ENCODE peak calls at places on chromosome 18, in nine cellular contexts. One of them, this sample, is unnamed. For H3K4me1, the result is how much of the 10 kb centered on the place peaks cover.

GRCh38 chr18:29123706-29124530 is 947.0 kb upstream of the CDH2 start:
- DNase-seq in MM.1S: peak
- DNase-seq in left ventricle myocardium inferior: no peak
- DNase-seq in suprapubic skin: no peak
- DNase-seq in hepatocyte: no peak
- DNase-seq in pancreas: no peak
- DNase-seq in IMR-90: no peak
- DNase-seq in lower lobe of right lung: no peak
- DNase-seq in ascending aorta: no peak
- DNase-seq in this sample: no peak

GRCh38 chr18:45974088-45974536 is 7.0 kb upstream of the EPG5 start:
- DNase-seq in MM.1S: peak
- DNase-seq in left ventricle myocardium inferior: peak
- DNase-seq in suprapubic skin: no peak
- DNase-seq in hepatocyte: peak
- DNase-seq in pancreas: no peak
- DNase-seq in IMR-90: peak
- DNase-seq in lower lobe of right lung: no peak
- DNase-seq in ascending aorta: no peak
- DNase-seq in this sample: peak

GRCh38 chr18:24922491-24922890 is 429.5 kb downstream of the ZNF521 start:
- DNase-seq in MM.1S: peak
- DNase-seq in left ventricle myocardium inferior: no peak
- DNase-seq in suprapubic skin: no peak
- DNase-seq in hepatocyte: no peak
- DNase-seq in pancreas: no peak
- DNase-seq in IMR-90: no peak
- DNase-seq in lower lobe of right lung: no peak
- DNase-seq in ascending aorta: no peak
- DNase-seq in this sample: no peak

GRCh38 chr18:36440614-36441013 is 143.1 kb downstream of the FHOD3 start:
- DNase-seq in MM.1S: no peak
- DNase-seq in left ventricle myocardium inferior: no peak
- DNase-seq in suprapubic skin: no peak
- DNase-seq in hepatocyte: no peak
- DNase-seq in pancreas: no peak
- DNase-seq in IMR-90: peak
- DNase-seq in lower lobe of right lung: no peak
- DNase-seq in ascending aorta: no peak
- DNase-seq in this sample: no peak

GRCh38 chr18:70280007-70280925 is 8.6 kb upstream of the SOCS6 start:
- DNase-seq in MM.1S: no peak
- DNase-seq in left ventricle myocardium inferior: no peak
- DNase-seq in suprapubic skin: no peak
- DNase-seq in hepatocyte: no peak
- DNase-seq in pancreas: no peak
- DNase-seq in IMR-90: peak
- DNase-seq in lower lobe of right lung: no peak
- DNase-seq in ascending aorta: no peak
- DNase-seq in this sample: no peak

GRCh38 chr18:55838841-55839240 is 250.8 kb upstream of the TCF4 start:
- DNase-seq in MM.1S: no peak
- DNase-seq in left ventricle myocardium inferior: no peak
- DNase-seq in suprapubic skin: no peak
- DNase-seq in hepatocyte: no peak
- DNase-seq in pancreas: no peak
- DNase-seq in IMR-90: peak
- DNase-seq in lower lobe of right lung: no peak
- DNase-seq in ascending aorta: no peak
- DNase-seq in this sample: no peak

GRCh38 chr18:35390956-35391695 is 14.0 kb upstream of the ZNF396 start:
- DNase-seq in MM.1S: no peak
- DNase-seq in left ventricle myocardium inferior: no peak
- DNase-seq in suprapubic skin: no peak
- DNase-seq in hepatocyte: no peak
- DNase-seq in pancreas: no peak
- DNase-seq in IMR-90: no peak
- DNase-seq in lower lobe of right lung: no peak
- DNase-seq in ascending aorta: no peak
- DNase-seq in this sample: no peak

GRCh38 chr18:63788447-63789096 is 13.4 kb downstream of the SERPINB7 start:
- DNase-seq in MM.1S: no peak
- DNase-seq in left ventricle myocardium inferior: no peak
- DNase-seq in suprapubic skin: no peak
- DNase-seq in hepatocyte: no peak
- DNase-seq in pancreas: no peak
- DNase-seq in IMR-90: peak
- DNase-seq in lower lobe of right lung: no peak
- DNase-seq in ascending aorta: no peak
- DNase-seq in this sample: no peak

GRCh38 chr18:78603584-78603983 is 376.0 kb upstream of the SALL3 start:
- DNase-seq in MM.1S: no peak
- DNase-seq in left ventricle myocardium inferior: no peak
- DNase-seq in suprapubic skin: no peak
- DNase-seq in hepatocyte: no peak
- DNase-seq in pancreas: no peak
- DNase-seq in IMR-90: no peak
- DNase-seq in lower lobe of right lung: no peak
- DNase-seq in ascending aorta: no peak
- DNase-seq in this sample: peak

GRCh38 chr18:24631238-24632025 is 171.0 kb downstream of the HRH4 start:
- DNase-seq in MM.1S: no peak
- DNase-seq in left ventricle myocardium inferior: peak
- DNase-seq in suprapubic skin: no peak
- DNase-seq in hepatocyte: no peak
- DNase-seq in pancreas: no peak
- DNase-seq in IMR-90: peak
- DNase-seq in lower lobe of right lung: no peak
- DNase-seq in ascending aorta: no peak
- DNase-seq in this sample: no peak

GRCh38 chr18:24369420-24369819 is 28.2 kb downstream of the OSBPL1A start:
- DNase-seq in MM.1S: no peak
- DNase-seq in left ventricle myocardium inferior: no peak
- DNase-seq in suprapubic skin: no peak
- DNase-seq in hepatocyte: no peak
- DNase-seq in pancreas: no peak
- DNase-seq in IMR-90: peak
- DNase-seq in lower lobe of right lung: no peak
- DNase-seq in ascending aorta: no peak
- DNase-seq in this sample: no peak

GRCh38 chr18:62384068-62384467 is 59.0 kb downstream of the TNFRSF11A start:
- DNase-seq in MM.1S: no peak
- DNase-seq in left ventricle myocardium inferior: no peak
- DNase-seq in suprapubic skin: no peak
- DNase-seq in hepatocyte: no peak
- DNase-seq in pancreas: no peak
- DNase-seq in IMR-90: no peak
- DNase-seq in lower lobe of right lung: no peak
- DNase-seq in ascending aorta: no peak
- DNase-seq in this sample: no peak

GRCh38 chr18:7177131-7177744 is 53.7 kb upstream of the LRRC30 start:
- DNase-seq in MM.1S: peak
- DNase-seq in left ventricle myocardium inferior: no peak
- DNase-seq in suprapubic skin: no peak
- DNase-seq in hepatocyte: peak
- DNase-seq in pancreas: no peak
- DNase-seq in IMR-90: peak
- DNase-seq in lower lobe of right lung: no peak
- DNase-seq in ascending aorta: no peak
- DNase-seq in this sample: no peak

DNA sequence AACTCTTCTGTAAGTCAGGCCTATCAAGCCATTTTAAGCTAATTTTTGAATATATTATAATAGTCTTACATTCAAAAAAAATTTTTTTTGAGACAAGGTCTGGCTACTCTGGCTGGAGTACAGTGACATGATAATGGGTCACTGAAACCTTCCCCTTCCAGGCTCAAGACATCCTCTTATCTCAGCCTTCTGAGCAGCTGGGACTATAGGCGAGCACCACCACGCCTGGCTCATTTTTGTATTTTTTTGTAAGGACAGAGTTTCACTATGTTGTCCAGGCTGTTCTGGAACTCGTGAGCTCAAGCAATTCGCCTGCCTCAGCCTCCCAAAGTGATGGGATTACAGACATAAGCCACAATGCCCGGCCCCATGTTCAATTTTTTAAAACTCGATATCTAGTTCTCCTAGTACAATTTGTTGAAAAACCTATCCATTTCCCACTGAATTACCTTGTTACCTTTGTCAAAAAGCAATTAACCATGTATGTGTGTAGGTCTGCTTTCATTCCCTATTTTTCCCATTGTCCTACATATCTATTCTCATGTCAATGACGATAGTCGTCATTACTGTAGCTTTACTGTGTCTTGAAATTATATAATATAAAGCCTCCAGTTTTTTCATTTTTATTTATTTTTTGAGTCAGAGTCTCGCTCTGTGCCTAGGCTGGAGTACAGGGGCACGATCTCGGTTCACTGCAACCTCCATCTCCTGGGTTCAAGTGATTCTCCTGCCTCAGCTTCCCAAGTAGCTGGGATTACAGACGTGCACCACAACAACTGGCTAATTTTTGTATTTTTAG is 44.8 kb downstream of the YES1 start:
- DNase-seq in MM.1S: no peak
- DNase-seq in left ventricle myocardium inferior: no peak
- DNase-seq in suprapubic skin: no peak
- DNase-seq in hepatocyte: no peak
- DNase-seq in pancreas: no peak
- DNase-seq in IMR-90: no peak
- DNase-seq in lower lobe of right lung: no peak
- DNase-seq in ascending aorta: no peak
- DNase-seq in this sample: no peak
- H3K4me1 ChIP-seq in MM.1S: under half
- H3K4me1 ChIP-seq in left ventricle myocardium inferior: under half
- H3K4me1 ChIP-seq in suprapubic skin: under half
- H3K4me1 ChIP-seq in hepatocyte: under half
- H3K4me1 ChIP-seq in pancreas: under half
- H3K4me1 ChIP-seq in IMR-90: under half
- H3K4me1 ChIP-seq in lower lobe of right lung: under half
- H3K4me1 ChIP-seq in ascending aorta: under half
- H3K4me1 ChIP-seq in this sample: under half

DNA sequence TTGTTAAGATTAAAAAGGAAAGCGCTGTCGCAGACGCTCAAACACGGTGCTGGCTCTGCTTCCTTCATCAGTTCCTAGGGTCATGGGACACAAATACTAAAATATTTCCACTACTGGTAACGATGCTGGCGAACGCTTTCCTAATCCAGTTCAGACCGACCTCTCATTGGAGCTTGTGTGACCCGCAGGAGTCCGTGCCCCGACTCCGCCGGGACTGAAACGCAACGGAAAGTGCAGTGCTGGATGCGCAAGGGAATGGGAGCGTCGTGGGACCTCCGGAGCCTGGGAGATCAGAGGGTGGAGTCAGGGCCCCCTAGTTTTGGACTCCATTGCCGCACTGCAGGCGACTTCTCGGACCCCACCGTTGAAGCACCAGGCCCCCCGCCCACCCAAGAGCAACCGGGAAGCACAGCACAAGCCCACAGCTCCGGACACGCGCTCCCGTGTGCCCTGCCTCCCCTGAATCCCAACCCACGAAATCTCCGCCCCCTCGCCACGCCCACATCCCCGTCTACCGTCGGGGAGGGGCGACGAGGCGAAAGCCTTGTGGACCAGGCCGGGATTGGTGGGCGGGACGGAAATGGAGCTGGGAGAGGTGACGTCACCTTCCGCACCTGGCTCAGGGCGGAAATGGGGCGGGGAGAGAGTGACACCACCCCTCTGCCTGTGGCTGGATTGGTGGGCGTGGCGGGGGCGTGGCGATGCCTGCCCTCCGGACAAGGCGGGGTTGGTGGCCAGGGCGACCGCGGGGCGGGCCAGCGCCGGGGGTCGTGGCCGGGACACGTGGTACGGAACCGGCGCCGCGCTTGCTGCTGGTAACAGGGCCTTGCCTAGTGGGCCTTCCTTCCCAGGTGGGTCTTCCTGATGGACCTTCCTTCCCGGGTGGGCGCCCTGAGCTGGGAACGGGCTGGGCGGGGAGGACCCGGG is at the start of gene CNDP2:
- DNase-seq in MM.1S: peak
- DNase-seq in left ventricle myocardium inferior: peak
- DNase-seq in suprapubic skin: peak
- DNase-seq in hepatocyte: peak
- DNase-seq in pancreas: peak
- DNase-seq in IMR-90: peak
- DNase-seq in lower lobe of right lung: peak
- DNase-seq in ascending aorta: peak
- DNase-seq in this sample: peak
- TF ChIP-seq CTCF in MM.1S: no peak
- TF ChIP-seq CTCF in left ventricle myocardium inferior: no peak
- TF ChIP-seq CTCF in suprapubic skin: no peak
- TF ChIP-seq CTCF in hepatocyte: no peak
- TF ChIP-seq CTCF in pancreas: no peak
- TF ChIP-seq CTCF in IMR-90: no peak
- TF ChIP-seq CTCF in lower lobe of right lung: no peak
- TF ChIP-seq CTCF in ascending aorta: no peak
- TF ChIP-seq CTCF in this sample: no peak

DNA sequence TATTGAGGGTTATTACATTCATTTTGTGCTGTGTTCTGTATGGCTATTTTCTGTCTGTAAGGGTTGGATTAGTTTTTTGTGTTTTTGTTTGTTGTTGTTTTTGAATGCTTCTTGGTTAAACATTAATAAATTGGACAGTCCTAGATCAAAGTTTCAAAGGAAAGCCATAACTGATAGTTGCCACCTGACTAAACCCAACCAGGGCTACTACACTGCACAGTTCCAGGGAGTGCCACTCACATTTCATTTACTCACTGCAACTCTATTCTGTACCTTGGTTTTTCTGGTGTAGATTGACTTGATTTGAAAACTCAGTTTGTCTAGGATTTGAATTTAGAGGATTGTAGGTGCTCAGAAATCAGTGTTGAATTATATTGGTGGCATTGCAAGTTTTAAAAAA is 6.4 kb downstream of the MYL12B start:
- DNase-seq in MM.1S: no peak
- DNase-seq in left ventricle myocardium inferior: no peak
- DNase-seq in suprapubic skin: no peak
- DNase-seq in hepatocyte: no peak
- DNase-seq in pancreas: no peak
- DNase-seq in IMR-90: no peak
- DNase-seq in lower lobe of right lung: no peak
- DNase-seq in ascending aorta: no peak
- DNase-seq in this sample: no peak
- H3K4me1 ChIP-seq in MM.1S: under half
- H3K4me1 ChIP-seq in left ventricle myocardium inferior: half or more
- H3K4me1 ChIP-seq in suprapubic skin: half or more
- H3K4me1 ChIP-seq in hepatocyte: under half
- H3K4me1 ChIP-seq in pancreas: under half
- H3K4me1 ChIP-seq in IMR-90: under half
- H3K4me1 ChIP-seq in lower lobe of right lung: half or more
- H3K4me1 ChIP-seq in ascending aorta: half or more
- H3K4me1 ChIP-seq in this sample: half or more

DNA sequence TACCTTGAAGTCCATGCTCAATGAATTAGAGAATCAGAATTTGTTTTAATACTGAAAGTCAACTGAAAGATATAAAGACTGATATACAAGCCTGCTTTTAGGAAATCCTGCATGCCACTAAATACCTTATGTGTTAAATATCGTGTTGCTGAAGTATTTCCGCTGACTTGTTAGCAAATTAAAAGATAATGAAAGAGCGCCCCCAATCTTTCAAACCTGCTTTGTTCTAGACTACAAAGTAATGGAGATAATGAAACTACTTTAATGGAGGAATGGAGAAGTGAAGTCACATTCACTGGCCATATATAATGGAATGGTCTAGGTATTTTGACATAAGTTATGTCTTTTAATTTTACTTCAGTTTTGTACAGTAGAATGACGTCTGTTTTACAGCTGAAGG is 95.7 kb downstream of the ASXL3 start:
- DNase-seq in MM.1S: no peak
- DNase-seq in left ventricle myocardium inferior: no peak
- DNase-seq in suprapubic skin: no peak
- DNase-seq in hepatocyte: no peak
- DNase-seq in pancreas: no peak
- DNase-seq in IMR-90: no peak
- DNase-seq in lower lobe of right lung: no peak
- DNase-seq in ascending aorta: no peak
- DNase-seq in this sample: no peak
- TF ChIP-seq CTCF in MM.1S: no peak
- TF ChIP-seq CTCF in left ventricle myocardium inferior: no peak
- TF ChIP-seq CTCF in suprapubic skin: no peak
- TF ChIP-seq CTCF in hepatocyte: no peak
- TF ChIP-seq CTCF in pancreas: no peak
- TF ChIP-seq CTCF in IMR-90: no peak
- TF ChIP-seq CTCF in lower lobe of right lung: no peak
- TF ChIP-seq CTCF in ascending aorta: no peak
- TF ChIP-seq CTCF in this sample: no peak

This sample was measured in CD8-positive, alpha-beta T cell.